ENCODE peak calls at places on chromosome 6, in seven cellular contexts. F, Z, W, C, I, M and G are unnamed samples.

GRCh38 chr6:13794184-13794583 is 20.2 kb downstream of the MCUR1 start:
- DNase-seq in F (no peak), Z (peak; percentile 84), W (no peak), C (no peak), I (no peak), M (peak; percentile 69), G (peak; percentile 70)

GRCh38 chr6:55943329-55943728 is 67.9 kb upstream of the BMP5 start:
- DNase-seq in F (no peak), Z (peak; percentile 26), W (peak; percentile 41), C (no peak), I (no peak), M (peak; percentile 15), G (no peak)

GRCh38 chr6:71367763-71368162 is 79.2 kb downstream of the OGFRL1 start:
- DNase-seq in F (no peak), Z (no peak), W (no peak), C (no peak), I (no peak), M (no peak), G (no peak)

GRCh38 chr6:30947231-30947630 is 6.5 kb downstream of the MUCL3 start:
- DNase-seq in F (no peak), Z (no peak), W (no peak), C (no peak), I (no peak), M (no peak), G (no peak)

GRCh38 chr6:108561742-108562502 is 1.2 kb downstream of the FOXO3 start:
- DNase-seq in F (no peak), Z (no peak), W (no peak), C (no peak), I (peak; percentile 26), M (no peak), G (no peak)

GRCh38 chr6:4637691-4638433 is 138.3 kb upstream of the CDYL start:
- DNase-seq in F (peak; percentile 16), Z (peak; percentile 56), W (peak; percentile 53), C (peak; percentile 33), I (no peak), M (peak; percentile 54), G (peak; percentile 57)

GRCh38 chr6:34837500-34837899 is 45.6 kb downstream of the BLTP3A start:
- DNase-seq in F (no peak), Z (no peak), W (no peak), C (no peak), I (no peak), M (no peak), G (no peak)

GRCh38 chr6:169008641-169009040 is 245.0 kb downstream of the THBS2 start:
- DNase-seq in F (no peak), Z (peak; percentile 20), W (no peak), C (no peak), I (no peak), M (no peak), G (peak; percentile 8)

GRCh38 chr6:111631930-111632460 is 26.3 kb upstream of the TRAF3IP2 start:
- DNase-seq in F (no peak), Z (no peak), W (no peak), C (no peak), I (no peak), M (peak; percentile 17), G (no peak)

GRCh38 chr6:157036245-157036681 is 259.1 kb downstream of the ARID1B start:
- DNase-seq in F (no peak), Z (peak; percentile 80), W (peak; percentile 29), C (no peak), I (no peak), M (peak; percentile 68), G (no peak)

GRCh38 chr6:33081098-33081824 is 5.5 kb downstream of the HLA-DPB1 start:
- DNase-seq in F (no peak), Z (no peak), W (no peak), C (no peak), I (no peak), M (no peak), G (no peak)

GRCh38 chr6:156013155-156013554 is 557.5 kb upstream of the NOX3 start:
- DNase-seq in F (no peak), Z (no peak), W (no peak), C (no peak), I (no peak), M (no peak), G (no peak)

GRCh38 chr6:41747256-41748101 is at the start of gene PGC:
- DNase-seq in F (no peak), Z (peak; percentile 23), W (no peak), C (no peak), I (no peak), M (no peak), G (peak; percentile 61)